ENCODE peak calls at places on chromosome 15, in seven cellular contexts. V is left ventricle myocardium inferior; Z is right lobe of liver; M is CD4-positive, CD25-positive, alpha-beta regulatory T cell; E is heart left ventricle; A is cardiac muscle cell; H is Peyer's patch. I is an unnamed sample.

GRCh38 chr15:63250312-63250965 is 27.0 kb upstream of the APH1B start:
- DNase-seq in V (no peak), Z (no peak), M (no peak), E (no peak), A (no peak), H (no peak), I (peak; percentile 50)

GRCh38 chr15:100249096-100249815 is 92.5 kb downstream of the ADAMTS17 start:
- DNase-seq in V (no peak), Z (no peak), M (no peak), E (no peak), A (no peak), H (no peak), I (no peak)

GRCh38 chr15:99385865-99386264 is 134.6 kb downstream of the LRRC28 start:
- DNase-seq in V (peak; percentile 76), Z (peak; percentile 88), M (no peak), E (peak; percentile 76), A (peak; percentile 12), H (peak; percentile 67), I (no peak)

GRCh38 chr15:99507732-99508571 is 57.8 kb upstream of the MEF2A start:
- DNase-seq in V (no peak), Z (no peak), M (no peak), E (peak; percentile 50), A (no peak), H (no peak), I (peak; percentile 80)

GRCh38 chr15:29115093-29115991 is 154.3 kb downstream of the NSMCE3 start:
- DNase-seq in V (no peak), Z (no peak), M (no peak), E (no peak), A (peak; percentile 49), H (no peak), I (no peak)

GRCh38 chr15:60219841-60220240 is 177.9 kb downstream of the ANXA2 start:
- DNase-seq in V (no peak), Z (no peak), M (no peak), E (no peak), A (no peak), H (no peak), I (no peak)

GRCh38 chr15:97728791-97729190 is 231.7 kb upstream of the ARRDC4 start:
- DNase-seq in V (peak; percentile 19), Z (no peak), M (no peak), E (no peak), A (peak; percentile 3), H (peak; percentile 53), I (no peak)

GRCh38 chr15:39969871-39970270 is 36.0 kb downstream of the EIF2AK4 start:
- DNase-seq in V (peak; percentile 39), Z (no peak), M (no peak), E (peak; percentile 44), A (no peak), H (no peak), I (peak; percentile 7)

GRCh38 chr15:69703495-69704187 is 251.0 kb downstream of the RPLP1 start:
- DNase-seq in V (no peak), Z (no peak), M (no peak), E (no peak), A (no peak), H (no peak), I (no peak)

GRCh38 chr15:78438595-78439285 is 724 bp downstream of the IREB2 start:
- DNase-seq in V (no peak), Z (no peak), M (peak; percentile 5), E (no peak), A (peak; percentile 61), H (no peak), I (peak; percentile 59)

GRCh38 chr15:53446376-53446775 is 313.1 kb downstream of the WDR72 start:
- DNase-seq in V (no peak), Z (no peak), M (no peak), E (no peak), A (no peak), H (no peak), I (no peak)

GRCh38 chr15:80382285-80382684 is 21.9 kb upstream of the ARNT2 start:
- DNase-seq in V (no peak), Z (no peak), M (no peak), E (no peak), A (no peak), H (no peak), I (no peak)

GRCh38 chr15:31845791-31846190 is 184.5 kb upstream of the CHRNA7 start:
- DNase-seq in V (no peak), Z (no peak), M (no peak), E (no peak), A (no peak), H (no peak), I (no peak)

GRCh38 chr15:31206386-31207174 is 105.1 kb upstream of the TRPM1 start:
- DNase-seq in V (no peak), Z (no peak), M (no peak), E (no peak), A (no peak), H (no peak), I (no peak)

GRCh38 chr15:64521201-64521600 is 60.8 kb downstream of the ZNF609 start:
- DNase-seq in V (no peak), Z (no peak), M (no peak), E (no peak), A (no peak), H (no peak), I (peak; percentile 56)

GRCh38 chr15:28049594-28049993 is 49.5 kb downstream of the OCA2 start:
- DNase-seq in V (no peak), Z (no peak), M (no peak), E (no peak), A (no peak), H (no peak), I (no peak)

GRCh38 chr15:64152507-64153387 is 1.2 kb downstream of the SNX22 start:
- DNase-seq in V (no peak), Z (peak; percentile 55), M (peak; percentile 27), E (peak; percentile 22), A (no peak), H (no peak), I (no peak)

GRCh38 chr15:65532738-65533051 is 2.4 kb downstream of the HACD3 start:
- DNase-seq in V (no peak), Z (no peak), M (no peak), E (no peak), A (no peak), H (no peak), I (no peak)

GRCh38 chr15:36126194-36126593 is 453.2 kb upstream of the CDIN1 start:
- DNase-seq in V (no peak), Z (no peak), M (no peak), E (no peak), A (no peak), H (no peak), I (no peak)

GRCh38 chr15:67094001-67094826 is 28.8 kb downstream of the SMAD3 start:
- DNase-seq in V (no peak), Z (no peak), M (no peak), E (no peak), A (no peak), H (no peak), I (no peak)
- H3K4me1 ChIP-seq in V (peaks cover 68% of the 10 kb centered on the region), Z (no peaks in the 10 kb centered on the region), M (peaks cover 72% of the 10 kb centered on the region), E (peaks cover 65% of the 10 kb centered on the region), A (peaks cover 58% of the 10 kb centered on the region), H (no peaks in the 10 kb centered on the region), I (peaks cover 36% of the 10 kb centered on the region)

GRCh38 chr15:73632670-73633058 is 525 bp downstream of the NPTN start:
- DNase-seq in V (peak; percentile 31), Z (peak; percentile 71), M (no peak), E (no peak), A (peak; percentile 40), H (no peak), I (peak; percentile 19)

GRCh38 chr15:73633991-73634495 is 854 bp upstream of the NPTN start:
- DNase-seq in V (no peak), Z (no peak), M (no peak), E (no peak), A (no peak), H (no peak), I (peak; percentile 73)

GRCh38 chr15:73630796-73631471 is 2.3 kb downstream of the NPTN start:
- DNase-seq in V (no peak), Z (no peak), M (no peak), E (no peak), A (no peak), H (no peak), I (no peak)

GRCh38 chr15:73633111-73633990 is at the start of gene NPTN:
- DNase-seq in V (peak; percentile 99), Z (peak; percentile 100), M (peak; percentile 98), E (peak; percentile 99), A (peak; percentile 98), H (peak; percentile 100), I (peak; percentile 98)

GRCh38 chr15:73631915-73632669 is 1.1 kb downstream of the NPTN start:
- DNase-seq in V (no peak), Z (no peak), M (no peak), E (peak; percentile 62), A (peak; percentile 79), H (no peak), I (peak; percentile 35)
- H3K27ac ChIP-seq in V (peak overlapping the region; percentile 97), Z (peak overlapping the region; percentile 94), M (no peak overlapping the region), E (peak overlapping the region; percentile 96), A (peak overlapping the region; percentile 96), H (peak overlapping the region; percentile 86), I (peak overlapping the region; percentile 82)

GRCh38 chr15:86855962-86856361 is 776.3 kb downstream of the AGBL1 start:
- DNase-seq in V (no peak), Z (no peak), M (no peak), E (no peak), A (no peak), H (no peak), I (no peak)
- H3K9me3 ChIP-seq in V (no peaks in the 10 kb centered on the region), Z (no peaks in the 10 kb centered on the region), M (no peaks in the 10 kb centered on the region), E (no peaks in the 10 kb centered on the region), A (no peaks in the 10 kb centered on the region), H (no peaks in the 10 kb centered on the region), I (no peaks in the 10 kb centered on the region)

GRCh38 chr15:43511012-43511885 is 6.2 kb upstream of the MAP1A start:
- DNase-seq in V (no peak), Z (no peak), M (no peak), E (no peak), A (peak; percentile 50), H (no peak), I (peak; percentile 45)
- H3K4me1 ChIP-seq in V (peaks cover 66% of the 10 kb centered on the region), Z (no peaks in the 10 kb centered on the region), M (peaks cover 26% of the 10 kb centered on the region), E (peaks cover 41% of the 10 kb centered on the region), A (peaks cover 20% of the 10 kb centered on the region), H (no peaks in the 10 kb centered on the region), I (peaks cover 45% of the 10 kb centered on the region)

DNA sequence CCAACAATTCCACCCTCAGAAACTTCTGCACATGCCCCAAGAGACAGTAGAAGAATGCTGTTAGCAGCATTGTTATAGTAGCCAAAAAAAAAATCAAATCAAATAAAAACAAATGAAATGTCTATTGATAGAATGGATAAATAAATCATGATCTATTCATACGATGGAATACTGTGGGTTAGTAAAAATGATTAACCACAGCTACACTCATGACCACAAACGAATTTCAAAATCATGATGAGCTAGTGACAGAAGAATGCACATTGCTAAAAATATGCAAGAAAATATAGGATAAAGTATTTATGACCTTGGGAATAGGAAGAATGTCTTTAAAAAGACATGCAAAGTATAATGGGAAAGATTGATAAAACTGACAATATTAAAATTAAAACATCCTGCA is 57.5 kb upstream of the ACAN start:
- DNase-seq in V (no peak), Z (no peak), M (no peak), E (no peak), A (no peak), H (no peak), I (no peak)
- H3K27ac ChIP-seq in V (no peak overlapping the region), Z (no peak overlapping the region), M (no peak overlapping the region), E (no peak overlapping the region), A (no peak overlapping the region), H (no peak overlapping the region), I (no peak overlapping the region)

I was measured in SJCRH30.